ENCODE peak calls at places on chromosome X, in nine cellular contexts. A, G, H, U, T, O, Z, J and V are unnamed samples.

GRCh38 chrX:68936608-68937007 is 107.8 kb downstream of the EFNB1 start:
- DNase-seq in G (peak; percentile 22), J (no peak), U (no peak), A (peak; percentile 73), Z (no peak), H (peak; percentile 6), O (no peak), T (peak; percentile 81), V (peak; percentile 33)

GRCh38 chrX:108420481-108420880 is 17.7 kb downstream of the COL4A6 start:
- DNase-seq in H (no peak), O (no peak), J (no peak), Z (no peak), A (no peak), G (no peak), U (no peak), T (no peak), V (no peak)

GRCh38 chrX:54085666-54086065 is 41.4 kb upstream of the PHF8 start:
- DNase-seq in T (no peak), H (no peak), Z (no peak), A (no peak), G (no peak), O (no peak), U (no peak), J (no peak), V (no peak)

GRCh38 chrX:13996650-13997049 is 33.0 kb downstream of the GEMIN8 start:
- DNase-seq in J (no peak), A (no peak), H (no peak), G (no peak), U (no peak), Z (no peak), T (no peak), O (no peak), V (no peak)

GRCh38 chrX:136207546-136207945 is 43.7 kb downstream of the MAP7D3 start:
- DNase-seq in T (no peak), G (no peak), O (no peak), A (no peak), U (no peak), J (no peak), Z (no peak), H (no peak), V (no peak)

GRCh38 chrX:19611636-19612376 is 96.5 kb upstream of the MAP3K15 start:
- DNase-seq in T (no peak), A (no peak), J (no peak), O (no peak), G (no peak), U (no peak), Z (no peak), H (no peak), V (no peak)

GRCh38 chrX:5857232-5857631 is 371.4 kb downstream of the NLGN4X start:
- DNase-seq in U (no peak), Z (no peak), T (no peak), J (peak; percentile 64), O (no peak), H (no peak), A (no peak), G (no peak), V (no peak)

GRCh38 chrX:19604375-19604774 is 89.1 kb upstream of the MAP3K15 start:
- DNase-seq in H (no peak), A (no peak), T (no peak), Z (no peak), U (no peak), G (no peak), J (no peak), O (no peak), V (no peak)

GRCh38 chrX:153692611-153693156 is 5.0 kb downstream of the SLC6A8 start:
- DNase-seq in U (no peak), Z (no peak), O (no peak), J (no peak), T (no peak), A (no peak), G (no peak), H (no peak), V (no peak)

GRCh38 chrX:80879916-80880315 is 70.2 kb upstream of the BRWD3 start:
- DNase-seq in J (no peak), U (no peak), A (no peak), O (no peak), H (no peak), T (no peak), Z (no peak), G (no peak), V (no peak)

GRCh38 chrX:84487365-84488353 is 14.6 kb downstream of the HDX start:
- DNase-seq in G (no peak), A (no peak), T (no peak), Z (no peak), H (no peak), O (no peak), J (no peak), U (no peak), V (no peak)

GRCh38 chrX:10404435-10404834 is 215.9 kb downstream of the MID1 start:
- DNase-seq in O (no peak), J (no peak), H (no peak), G (no peak), A (peak; percentile 12), T (peak; percentile 59), U (no peak), Z (no peak), V (no peak)

GRCh38 chrX:150446151-150446550 is 83.0 kb downstream of the MAMLD1 start:
- DNase-seq in J (peak; percentile 92), Z (no peak), U (no peak), T (no peak), O (no peak), A (no peak), G (no peak), H (no peak), V (no peak)

DNA sequence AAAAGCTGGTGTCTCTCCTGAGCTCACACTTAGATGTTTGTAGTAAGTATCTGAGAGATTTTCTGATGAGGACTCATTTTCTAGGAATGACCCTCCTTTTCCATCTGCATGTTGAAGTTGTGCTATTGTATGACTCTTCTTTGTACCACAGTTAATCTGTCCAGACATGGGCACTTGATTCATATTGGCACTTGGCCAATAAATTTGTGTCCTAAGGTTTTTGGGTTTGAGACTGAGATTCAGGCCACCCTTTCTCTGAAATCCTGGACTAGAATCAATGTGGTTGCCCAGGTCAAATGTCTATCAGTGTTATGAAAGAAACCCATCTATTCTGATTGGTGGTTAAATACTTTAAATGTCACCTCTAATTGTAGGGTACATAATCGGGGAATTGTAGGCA is 869.0 kb downstream of the SH3BGRL start:
- DNase-seq in T (no peak), Z (no peak), U (no peak), J (no peak), O (no peak), A (no peak), H (no peak), G (no peak), V (no peak)
- TF ChIP-seq CTCF in T (no peak), Z (no peak), U (no peak), J (no peak), O (no peak), A (no peak), H (no peak), G (no peak), V (no peak)

GRCh38 chrX:72130762-72131231 is 918 bp downstream of the RTL5 start:
- DNase-seq in Z (no peak), U (peak; percentile 36), H (no peak), T (no peak), J (no peak), A (no peak), O (no peak), G (no peak), V (no peak)

GRCh38 chrX:72130156-72130761 is 1.5 kb downstream of the RTL5 start:
- DNase-seq in O (no peak), T (no peak), J (no peak), A (no peak), U (no peak), G (no peak), H (no peak), Z (no peak), V (no peak)

GRCh38 chrX:72131317-72132294 is at the start of gene RTL5:
- DNase-seq in G (peak; percentile 77), T (peak; percentile 90), U (peak; percentile 93), O (peak; percentile 94), Z (peak; percentile 92), H (peak; percentile 81), J (peak; percentile 92), A (peak; percentile 92), V (no peak)

GRCh38 chrX:72133851-72134546 is 2.3 kb upstream of the RTL5 start:
- DNase-seq in H (no peak), T (no peak), G (no peak), Z (no peak), A (no peak), J (no peak), U (no peak), O (no peak), V (no peak)

GRCh38 chrX:72132456-72132855 is 741 bp upstream of the RTL5 start:
- DNase-seq in G (no peak), U (no peak), J (no peak), H (no peak), T (no peak), O (peak; percentile 33), A (no peak), Z (no peak), V (no peak)
- H3K4me3 ChIP-seq in G (peak overlapping the region; percentile 53), U (no peak overlapping the region), J (peak overlapping the region; percentile 51), H (no peak overlapping the region), T (peak overlapping the region; percentile 54), O (peak overlapping the region; percentile 48), A (no peak overlapping the region), Z (peak overlapping the region; percentile 41), V (peak overlapping the region; percentile 28)

DNA sequence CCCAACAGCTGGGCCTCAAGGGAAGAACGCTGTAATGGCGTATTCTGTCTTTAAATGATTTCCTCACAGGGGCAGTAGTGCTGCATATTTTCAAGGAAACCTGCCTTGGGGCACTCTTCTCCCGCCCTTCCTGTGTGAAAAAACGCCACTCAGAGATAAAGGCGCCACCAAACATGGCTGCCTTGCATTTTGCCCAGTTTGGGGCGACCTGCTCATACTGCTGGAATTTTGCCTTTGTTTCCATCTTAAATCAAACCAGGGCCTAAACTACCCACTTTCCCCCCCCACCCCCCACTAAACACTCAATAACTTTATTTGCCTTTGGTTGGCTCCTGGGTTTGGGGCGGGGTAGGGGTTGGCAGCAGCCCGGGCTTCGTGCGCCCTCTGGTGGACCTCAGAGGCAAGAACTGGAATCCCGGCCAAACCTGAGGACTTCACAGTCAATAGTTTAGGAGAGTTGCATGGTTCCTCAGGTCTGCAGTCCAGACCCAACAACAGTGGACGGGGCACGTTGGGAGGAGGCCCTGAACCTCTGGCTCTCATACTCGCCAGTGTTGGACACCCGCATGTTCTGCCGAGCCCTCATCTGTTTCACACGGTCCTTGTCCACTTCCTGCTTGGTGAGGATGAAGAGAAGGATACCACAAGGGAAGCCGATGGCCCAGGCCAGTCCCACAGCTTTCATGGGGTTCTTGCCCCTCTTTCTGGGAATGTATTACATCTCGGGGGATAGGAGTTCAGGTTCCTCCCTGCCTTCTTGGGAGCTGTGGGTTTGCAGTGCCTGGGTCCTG is 220.1 kb upstream of the STK26 start:
- DNase-seq in A (no peak), H (peak; percentile 84), U (peak; percentile 78), O (peak; percentile 71), Z (no peak), T (no peak), J (peak; percentile 61), G (peak; percentile 78), V (no peak)
- TF ChIP-seq CTCF in A (peak; percentile 31), H (no peak), U (peak; percentile 49), O (peak; percentile 82), Z (peak; percentile 18), T (no peak), J (peak; percentile 82), G (no peak), V (peak; percentile 2)

GRCh38 chrX:151563449-151563848 is at the start of gene PASD1:
- DNase-seq in H (no peak), J (no peak), Z (no peak), G (no peak), O (no peak), U (no peak), T (no peak), A (no peak), V (no peak)
- H3K4me3 ChIP-seq in H (no peak within 1 kb of the TSS), J (no peak within 1 kb of the TSS), Z (no peak within 1 kb of the TSS), G (no peak within 1 kb of the TSS), O (no peak within 1 kb of the TSS), U (no peak within 1 kb of the TSS), T (no peak within 1 kb of the TSS), A (no peak within 1 kb of the TSS), V (no peak within 1 kb of the TSS)